ENCODE peak calls at places on chromosomes 5 and 9, in four cellular contexts. V is right lobe of liver, I is Peyer's patch, P is adrenal gland. Q is an unnamed sample. For H3K9me3, the result is how much of the 10 kb centered on the place peaks cover.

GRCh38 chr5:142597546-142598337 is 88.1 kb downstream of the FGF1 start:
- DNase-seq in V (no peak), I (no peak), P (peak), Q (no peak)

GRCh38 chr5:14405706-14406553 is 175.7 kb upstream of the OTULINL start:
- DNase-seq in V (no peak), I (no peak), P (no peak), Q (no peak)

GRCh38 chr5:158977642-158978041 is 122.1 kb downstream of the EBF1 start:
- DNase-seq in V (no peak), I (no peak), P (no peak), Q (no peak)

GRCh38 chr9:98168952-98169488 is 23.4 kb downstream of the CORO2A start:
- DNase-seq in V (no peak), I (peak), P (no peak), Q (no peak)

GRCh38 chr9:31542384-31543055 is 841.9 kb upstream of the ACO1 start:
- DNase-seq in V (no peak), I (no peak), P (peak), Q (no peak)

GRCh38 chr9:93302586-93303257 is 118.8 kb downstream of the WNK2 start:
- DNase-seq in V (peak), I (peak), P (peak), Q (peak)

GRCh38 chr5:73747696-73748380 is 121.8 kb downstream of the ARHGEF28 start:
- DNase-seq in V (no peak), I (no peak), P (no peak), Q (no peak)

GRCh38 chr5:103041071-103041676 is 78.8 kb downstream of the GIN1 start:
- DNase-seq in V (no peak), I (no peak), P (no peak), Q (no peak)

GRCh38 chr5:134969166-134969565 is 1.5 kb downstream of the CATSPER3 start:
- DNase-seq in V (no peak), I (no peak), P (no peak), Q (no peak)

GRCh38 chr9:75903785-75904360 is 13.4 kb downstream of the PCSK5 start:
- DNase-seq in V (no peak), I (no peak), P (peak), Q (no peak)

GRCh38 chr5:82806513-82806912 is 270.7 kb downstream of the TMEM167A start:
- DNase-seq in V (no peak), I (no peak), P (no peak), Q (no peak)

GRCh38 chr5:139061274-139061673 is 136.9 kb downstream of the SIL1 start:
- DNase-seq in V (peak), I (no peak), P (peak), Q (peak)

GRCh38 chr5:15763754-15764153 is 263.8 kb downstream of the FBXL7 start:
- DNase-seq in V (no peak), I (no peak), P (no peak), Q (no peak)

GRCh38 chr5:57653636-57654290 is 171.2 kb upstream of the ACTBL2 start:
- DNase-seq in V (no peak), I (no peak), P (peak), Q (no peak)

GRCh38 chr9:131651599-131651998 is 88.3 kb downstream of the RAPGEF1 start:
- DNase-seq in V (no peak), I (no peak), P (no peak), Q (no peak)

GRCh38 chr5:134273642-134274361 is 47.9 kb upstream of the PPP2CA start:
- DNase-seq in V (no peak), I (no peak), P (no peak), Q (no peak)

GRCh38 chr5:38207343-38207742 is 51.0 kb upstream of the EGFLAM start:
- DNase-seq in V (no peak), I (no peak), P (no peak), Q (no peak)

GRCh38 chr5:141734501-141735231 is 52.6 kb upstream of the ARAP3 start:
- DNase-seq in V (no peak), I (no peak), P (peak), Q (no peak)

GRCh38 chr5:113683211-113683610 is 169.7 kb downstream of the YTHDC2 start:
- DNase-seq in V (no peak), I (no peak), P (no peak), Q (no peak)
- TF ChIP-seq CTCF in V (no peak), I (no peak), P (no peak), Q (no peak)

DNA sequence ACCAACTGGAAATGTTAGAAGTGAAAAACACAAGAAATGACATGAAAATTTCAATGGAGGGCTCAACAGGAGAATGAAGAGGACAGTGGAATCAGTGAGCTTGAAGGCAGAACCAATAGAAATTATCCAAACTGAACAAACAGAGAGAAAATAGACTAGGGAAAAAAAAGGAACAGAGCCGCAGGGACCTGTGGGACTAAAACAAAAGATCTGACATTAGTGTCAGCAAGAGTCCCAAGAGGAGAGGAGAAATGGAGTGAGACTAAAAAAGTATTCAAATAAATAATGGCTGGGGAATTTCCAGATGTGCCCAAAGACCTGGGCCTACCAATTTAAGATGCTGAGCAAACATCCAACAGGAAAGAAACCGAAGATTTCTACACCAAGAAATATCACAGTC is 175.0 kb upstream of the PHYKPL start:
- DNase-seq in V (no peak), I (no peak), P (no peak), Q (no peak)
- H3K9me3 ChIP-seq in V (under half), I (under half), P (under half), Q (under half)

GRCh38 chr5:66875325-66875724 is 279.1 kb downstream of the MAST4 start:
- DNase-seq in V (no peak), I (no peak), P (no peak), Q (no peak)
- TF ChIP-seq CTCF in V (no peak), I (no peak), P (no peak), Q (no peak)

GRCh38 chr9:90659626-90660364 is 17.2 kb upstream of the DIRAS2 start:
- DNase-seq in V (no peak), I (no peak), P (no peak), Q (no peak)

DNA sequence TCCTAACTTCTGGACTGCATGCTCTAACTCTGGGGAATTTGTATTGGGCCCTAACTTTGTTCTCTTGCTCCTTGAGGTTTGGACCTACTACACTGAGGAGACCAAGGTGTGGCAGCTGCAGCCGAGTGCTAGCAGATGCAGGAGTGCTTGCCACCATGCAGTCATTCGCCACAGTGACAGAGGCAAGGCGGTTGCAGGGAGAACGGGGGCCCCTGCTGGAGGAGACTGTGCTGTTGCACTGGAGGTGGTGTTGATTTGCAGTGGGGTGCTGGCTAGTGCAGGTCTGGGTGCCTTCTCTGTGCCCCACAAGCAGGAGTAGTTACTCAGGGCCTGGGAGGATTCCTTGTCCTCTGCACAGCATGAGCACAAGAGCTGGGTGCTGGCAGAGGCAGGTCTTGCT is 22.4 kb upstream of the DIRAS2 start:
- DNase-seq in V (no peak), I (no peak), P (no peak), Q (no peak)
- H3K9me3 ChIP-seq in V (under half), I (under half), P (under half), Q (under half)

GRCh38 chr9:1619915-1620705 is 395.0 kb upstream of the SMARCA2 start:
- DNase-seq in V (no peak), I (no peak), P (no peak), Q (no peak)
- TF ChIP-seq CTCF in V (no peak), I (no peak), P (no peak), Q (peak)

GRCh38 chr5:25568294-25568693 is 923.5 kb upstream of the CDH10 start:
- DNase-seq in V (no peak), I (no peak), P (no peak), Q (no peak)
- H3K9me3 ChIP-seq in V (under half), I (under half), P (under half), Q (under half)

Q was measured in upper lobe of right lung.